ENCODE peak calls at places on chromosomes 2 and 18, in seven cellular contexts. E, H, M, G, W, P and Q are unnamed samples.

GRCh38 chr18:45715212-45715780 is 8.7 kb upstream of the SLC14A1 start:
- DNase-seq in G (no peak), H (no peak), M (no peak), P (no peak), E (no peak), W (no peak), Q (no peak)

GRCh38 chr2:38107738-38108410 is 31.9 kb upstream of the CYP1B1 start:
- DNase-seq in W (peak), H (no peak), E (no peak), M (peak), P (no peak), G (no peak), Q (no peak)

GRCh38 chr2:45334241-45334860 is 276.7 kb downstream of the SRBD1 start:
- DNase-seq in W (no peak), P (no peak), E (no peak), H (no peak), M (peak), G (no peak), Q (no peak)

GRCh38 chr2:20356042-20356441 is 5.4 kb upstream of the PUM2 start:
- DNase-seq in H (no peak), P (no peak), G (no peak), M (no peak), E (no peak), W (no peak), Q (no peak)

GRCh38 chr2:28631514-28632206 is 120.0 kb upstream of the PPP1CB start:
- DNase-seq in G (no peak), P (no peak), M (no peak), W (no peak), H (no peak), E (no peak), Q (no peak)

GRCh38 chr2:66828876-66829275 is 394.0 kb downstream of the MEIS1 start:
- DNase-seq in W (no peak), P (no peak), M (no peak), G (no peak), E (no peak), H (no peak), Q (no peak)

GRCh38 chr2:233003658-233004555 is 9.1 kb downstream of the NGEF start:
- DNase-seq in P (no peak), H (no peak), M (no peak), E (no peak), G (no peak), W (no peak), Q (no peak)

GRCh38 chr18:49949991-49950395 is 136.7 kb upstream of the ACAA2 start:
- DNase-seq in G (no peak), E (no peak), H (no peak), W (no peak), M (no peak), P (no peak), Q (no peak)

GRCh38 chr2:166494140-166494544 is at the start of gene SCN7A:
- DNase-seq in P (peak), H (no peak), M (peak), W (no peak), E (peak), G (no peak), Q (no peak)

GRCh38 chr2:78780321-78780720 is 245.2 kb upstream of the REG3G start:
- DNase-seq in M (peak), H (no peak), E (no peak), G (no peak), P (no peak), W (no peak), Q (no peak)

GRCh38 chr2:112482309-112483046 is 522 bp downstream of the TTL start:
- DNase-seq in H (no peak), E (peak), W (no peak), P (peak), G (peak), M (peak), Q (no peak)

GRCh38 chr2:25402477-25402876 is 60.8 kb upstream of the DNMT3A start:
- DNase-seq in E (no peak), H (no peak), G (no peak), M (no peak), W (no peak), P (no peak), Q (no peak)

GRCh38 chr2:43250015-43250414 is 23.6 kb upstream of the ZFP36L2 start:
- DNase-seq in P (no peak), M (no peak), G (no peak), H (no peak), W (no peak), E (no peak), Q (no peak)

GRCh38 chr2:17416891-17417391 is 101.3 kb downstream of the RAD51AP2 start:
- DNase-seq in P (no peak), H (no peak), G (no peak), M (no peak), W (no peak), E (no peak), Q (no peak)

GRCh38 chr2:100793982-100794381 is 26.0 kb upstream of the NPAS2 start:
- DNase-seq in M (no peak), E (peak), G (no peak), H (no peak), P (no peak), W (no peak), Q (peak)

GRCh38 chr2:1132328-1132964 is 181.8 kb downstream of the SNTG2 start:
- DNase-seq in M (no peak), E (no peak), G (no peak), H (no peak), P (no peak), W (no peak), Q (no peak)

GRCh38 chr2:141311430-141311829 is 819.4 kb downstream of the LRP1B start:
- DNase-seq in E (no peak), G (no peak), W (no peak), P (no peak), M (no peak), H (no peak), Q (no peak)

GRCh38 chr2:68151037-68151436 is 6.7 kb upstream of the PNO1 start:
- DNase-seq in G (no peak), P (no peak), M (no peak), H (no peak), W (no peak), E (no peak), Q (no peak)

GRCh38 chr18:26017929-26018328 is 72.5 kb downstream of the SS18 start:
- DNase-seq in G (no peak), M (no peak), H (no peak), E (no peak), P (no peak), W (no peak), Q (no peak)

GRCh38 chr2:43402002-43402401 is 175.6 kb upstream of the ZFP36L2 start:
- DNase-seq in H (peak), E (no peak), M (no peak), P (no peak), G (no peak), W (no peak), Q (no peak)

GRCh38 chr2:156343096-156343939 is 10.8 kb upstream of the NR4A2 start:
- DNase-seq in M (no peak), P (no peak), H (no peak), E (no peak), G (no peak), W (no peak), Q (no peak)

GRCh38 chr2:120778244-120778643 is 42.6 kb downstream of the GLI2 start:
- DNase-seq in M (no peak), H (no peak), E (no peak), G (no peak), W (no peak), P (no peak), Q (no peak)

GRCh38 chr18:73848656-73849055 is 299.0 kb downstream of the FBXO15 start:
- DNase-seq in G (no peak), H (no peak), P (no peak), E (no peak), W (no peak), M (no peak), Q (no peak)

GRCh38 chr2:68391099-68391498 is 26.0 kb downstream of the PLEK start:
- DNase-seq in M (no peak), P (no peak), G (no peak), H (no peak), W (no peak), E (no peak), Q (no peak)

GRCh38 chr18:13147146-13147545 is 71.4 kb upstream of the LDLRAD4 start:
- DNase-seq in P (no peak), E (no peak), M (no peak), H (no peak), W (no peak), G (peak), Q (no peak)

DNA sequence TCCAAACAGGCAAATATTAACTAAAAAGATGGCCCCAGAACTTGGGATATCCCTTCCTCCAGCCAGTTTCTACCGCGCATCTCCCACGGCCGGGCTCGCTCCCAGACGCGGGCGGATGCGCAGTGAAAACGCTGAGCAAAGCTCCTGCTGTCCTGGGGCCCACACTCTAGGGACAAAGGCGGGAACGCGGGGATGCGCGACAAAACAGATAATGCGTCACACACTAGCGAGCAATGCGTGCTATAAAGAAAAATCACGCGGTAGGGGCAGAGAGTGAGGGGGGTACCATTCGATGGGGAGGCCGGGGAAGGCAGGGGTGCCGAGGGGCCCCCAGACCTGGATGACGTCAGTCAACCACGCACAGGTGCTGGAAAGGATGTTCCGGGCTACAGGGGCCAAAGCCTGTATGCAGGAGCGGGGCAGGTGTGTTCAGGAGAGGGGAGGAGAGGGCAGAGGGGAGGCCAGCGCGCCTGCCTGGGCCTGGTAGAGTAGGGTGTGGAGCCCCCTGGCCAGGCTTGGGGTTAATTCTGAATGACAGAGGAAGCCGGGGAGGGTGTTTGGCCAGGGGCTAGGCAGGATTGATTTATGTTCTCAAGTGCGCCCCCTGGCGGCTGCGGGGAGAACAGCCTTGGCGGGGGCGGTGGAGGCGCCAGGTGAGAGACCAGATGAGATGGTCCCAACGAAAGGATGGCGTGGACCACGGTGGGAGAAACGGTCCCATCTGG is 14.9 kb upstream of the ITM2C start:
- DNase-seq in E (peak), W (no peak), G (peak), M (no peak), P (peak), H (no peak), Q (peak)
- TF ChIP-seq YY1 in E (no peak), W (no peak), G (no peak), M (no peak), P (peak), H (peak), Q (no peak)

DNA sequence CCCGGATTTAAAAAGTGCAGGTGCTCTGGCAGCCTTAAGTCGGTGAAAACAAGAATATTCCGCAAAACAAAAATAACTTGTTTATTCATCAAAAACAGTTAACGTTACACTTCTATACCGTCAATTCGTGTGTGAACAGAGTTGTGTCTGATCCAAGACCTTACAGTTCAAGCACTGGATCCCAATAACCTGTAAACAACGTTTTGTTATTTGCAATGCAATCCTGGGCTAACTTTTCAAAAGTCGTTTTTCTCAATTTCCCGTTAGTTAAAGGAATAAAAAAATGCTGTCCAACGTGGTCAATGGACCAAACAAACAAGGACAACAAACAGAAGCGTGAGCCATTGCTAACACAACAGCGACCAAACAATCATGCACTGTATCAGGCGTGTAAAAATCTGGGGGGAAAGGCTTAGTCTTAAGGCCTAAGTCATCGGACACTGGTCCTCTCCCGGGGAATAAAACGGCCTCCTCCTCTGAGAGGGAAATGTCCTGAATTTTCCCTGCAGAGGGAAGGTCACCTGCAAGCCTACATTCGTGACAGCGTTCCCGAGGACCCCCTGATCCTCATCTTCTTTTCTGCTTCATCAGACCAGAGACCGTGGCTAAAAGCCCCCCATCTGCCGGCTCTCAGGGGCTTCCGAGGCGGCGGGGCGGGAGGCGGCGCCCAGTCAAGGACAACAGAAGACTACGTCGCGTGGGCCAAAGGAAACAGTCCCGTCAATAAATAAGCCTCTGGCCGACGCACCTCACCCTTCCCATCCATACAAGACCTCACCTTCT is 490 bp downstream of the NDUFS1 start:
- DNase-seq in E (no peak), H (no peak), W (no peak), P (no peak), G (peak), M (no peak), Q (no peak)
- TF ChIP-seq YY1 in E (no peak), H (no peak), W (no peak), P (no peak), G (no peak), M (no peak), Q (no peak)

GRCh38 chr2:128302011-128302743 is 16.5 kb downstream of the HS6ST1 start:
- DNase-seq in E (no peak), G (no peak), W (no peak), P (no peak), M (no peak), H (no peak), Q (no peak)
- TF ChIP-seq YY1 in E (no peak), G (no peak), W (no peak), P (no peak), M (no peak), H (no peak), Q (no peak)

GRCh38 chr2:18455256-18455862 is 105.1 kb downstream of the RDH14 start:
- DNase-seq in P (peak), H (no peak), G (peak), W (no peak), E (no peak), M (peak), Q (no peak)
- TF ChIP-seq YY1 in P (no peak), H (no peak), G (no peak), W (no peak), E (no peak), M (no peak), Q (no peak)

DNA sequence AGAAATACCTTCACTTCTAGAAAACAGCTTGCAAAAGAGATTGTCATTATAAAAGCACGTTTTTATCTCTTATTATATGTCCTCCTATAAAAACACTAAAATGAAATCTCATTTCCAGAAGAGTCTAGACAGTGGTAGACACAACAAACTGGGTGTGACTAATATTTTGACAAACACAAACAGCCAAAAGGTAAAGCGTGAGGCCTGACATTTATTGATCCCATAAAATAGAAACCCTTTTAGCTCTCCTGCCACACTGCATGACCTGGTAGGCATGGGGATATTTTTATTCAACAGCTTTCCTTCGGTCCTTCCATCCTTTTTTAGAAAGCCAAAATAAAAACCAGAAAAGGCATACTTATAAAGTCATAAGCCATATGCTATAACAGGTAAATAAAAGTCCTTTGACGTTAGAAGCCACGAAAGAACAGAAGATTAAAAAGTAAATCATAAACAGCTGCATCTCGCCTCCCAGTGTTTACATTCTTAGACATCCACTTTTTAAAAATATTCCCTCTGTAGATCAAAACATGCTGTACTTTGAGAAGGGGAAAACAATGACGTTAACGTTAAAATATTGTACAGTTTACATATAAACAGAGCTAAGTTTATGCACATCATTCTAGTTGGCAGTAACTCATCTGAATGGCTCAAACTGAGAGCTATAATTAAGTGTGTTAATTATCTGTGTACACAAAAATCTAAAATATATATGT is 44.6 kb downstream of the IRS1 start:
- DNase-seq in G (no peak), M (no peak), W (no peak), H (no peak), P (no peak), E (no peak), Q (no peak)
- TF ChIP-seq YY1 in G (no peak), M (no peak), W (no peak), H (no peak), P (no peak), E (no peak), Q (no peak)

DNA sequence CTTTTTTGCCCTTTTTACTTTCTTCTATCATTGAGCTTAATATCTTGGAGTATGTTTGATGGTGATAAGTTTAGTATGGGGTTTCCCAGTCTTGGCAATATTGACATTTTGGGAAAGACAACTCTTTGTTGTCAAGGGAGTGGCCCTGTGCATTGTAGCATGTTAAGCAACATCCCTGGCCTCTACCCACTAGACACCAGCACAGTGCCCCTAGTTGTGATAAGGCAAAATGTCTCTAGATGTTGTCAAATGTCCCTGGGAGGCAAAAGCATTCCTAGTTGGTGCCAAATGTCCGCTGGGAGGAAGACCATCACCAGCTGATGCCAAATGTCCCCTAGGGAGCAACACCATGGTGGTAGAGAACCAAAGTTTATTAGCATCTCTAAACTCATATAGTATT is 28.2 kb downstream of the GULP1 start:
- DNase-seq in G (peak), M (no peak), H (no peak), W (no peak), E (no peak), P (no peak), Q (no peak)
- TF ChIP-seq YY1 in G (no peak), M (no peak), H (no peak), W (no peak), E (no peak), P (no peak), Q (no peak)

GRCh38 chr2:71602581-71602980 is 149.2 kb downstream of the DYSF start:
- DNase-seq in W (no peak), G (no peak), P (no peak), H (no peak), M (no peak), E (no peak), Q (no peak)

GRCh38 chr2:71604709-71605085 is 151.3 kb downstream of the DYSF start:
- DNase-seq in M (no peak), E (no peak), H (no peak), P (peak), W (no peak), G (no peak), Q (no peak)

GRCh38 chr2:71603851-71604708 is 150.7 kb downstream of the DYSF start:
- DNase-seq in M (no peak), H (no peak), P (peak), W (no peak), G (no peak), E (no peak), Q (no peak)

GRCh38 chr2:71602115-71602495 is 148.7 kb downstream of the DYSF start:
- DNase-seq in M (no peak), H (no peak), P (no peak), W (no peak), G (no peak), E (no peak), Q (no peak)

GRCh38 chr2:71603311-71603794 is 150.0 kb downstream of the DYSF start:
- DNase-seq in M (no peak), G (no peak), P (no peak), E (no peak), H (no peak), W (no peak), Q (no peak)
- TF ChIP-seq YY1 in M (no peak), G (no peak), P (no peak), E (no peak), H (no peak), W (no peak), Q (no peak)

DNA sequence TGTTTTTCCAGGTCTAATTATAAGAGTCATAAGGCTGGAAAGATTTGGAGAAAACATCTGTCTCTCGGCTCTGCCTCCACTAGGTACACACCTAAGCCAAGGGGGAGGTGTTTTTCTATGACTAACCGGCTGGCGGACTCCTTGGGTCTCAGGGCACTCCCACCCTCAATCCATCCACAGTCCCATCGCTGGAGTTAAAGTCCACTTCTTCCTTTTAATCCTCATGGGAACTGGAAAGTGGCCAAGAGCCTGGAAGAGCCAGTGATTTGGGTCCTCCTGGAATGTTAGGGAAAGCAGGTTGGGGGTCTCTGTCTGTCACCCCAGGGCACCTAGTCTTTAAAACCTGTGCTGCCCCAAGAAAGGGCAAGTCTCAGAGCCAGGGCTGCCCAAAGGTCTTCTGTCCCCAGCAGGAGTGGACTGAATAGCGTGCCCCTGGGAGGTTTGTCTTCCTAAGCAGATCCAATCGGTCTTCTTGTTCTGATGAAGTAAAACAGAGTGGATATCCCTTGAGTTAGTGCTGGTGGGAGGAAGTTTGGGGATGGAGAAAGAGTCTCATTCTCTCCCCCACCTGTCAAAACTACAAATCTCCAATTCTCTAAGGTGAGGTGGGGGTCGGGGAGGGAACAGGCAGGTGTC is 66.4 kb downstream of the MCFD2 start:
- DNase-seq in P (no peak), W (no peak), H (no peak), G (peak), E (peak), M (no peak), Q (no peak)
- TF ChIP-seq YY1 in P (no peak), W (no peak), H (no peak), G (no peak), E (no peak), M (no peak), Q (no peak)